ENCODE peak calls at places on chromosomes 12 and 14, in nine cellular contexts. V is fibroblast of lung; L is WERI-Rb-1; B is RKO; Z is activated naive CD4-positive, alpha-beta T cell; H is GM13977; Q is activated naive CD8-positive, alpha-beta T cell treated with anti-CD3 and anti-CD28 coated beads for 36 hours; I is stimulated activated naive B cell treated with anti-CD40 and anti-IgM and Interleukin-4, amounts not matched to agents 10 μg/mL and 1 μg/mL and 100 μg/mL, for 72 hours; J is NCI-H2227 treated with DMSO at 0.1 percent for 48 hours. W is an unnamed sample.
A peak's percentile ranks its signal among the peaks of the same experiment; 100 is the strongest.

GRCh38 chr12:126481688-126482087 is 1416.5 kb downstream of the AACS start:
- DNase-seq in Z (no peak), L (no peak), J (no peak), Q (no peak), I (no peak), B (no peak), H (no peak), V (no peak), W (no peak)

GRCh38 chr14:61872452-61872851 is 110.2 kb downstream of the SNAPC1 start:
- DNase-seq in H (peak; percentile 42), Z (no peak), J (no peak), L (no peak), V (no peak), B (no peak), I (no peak), Q (no peak), W (no peak)

GRCh38 chr12:16610006-16610520 is 4.1 kb upstream of the LMO3 start:
- DNase-seq in I (no peak), L (no peak), B (no peak), J (peak; percentile 59), V (no peak), H (no peak), Q (no peak), Z (no peak), W (no peak)

GRCh38 chr14:61368061-61368710 is 46.8 kb downstream of the PRKCH start:
- DNase-seq in I (no peak), Z (no peak), Q (no peak), H (no peak), B (no peak), V (no peak), L (no peak), J (no peak), W (no peak)

GRCh38 chr14:88835661-88836060 is 11.2 kb downstream of the TTC8 start:
- DNase-seq in H (no peak), Z (no peak), Q (no peak), L (no peak), J (no peak), V (peak; percentile 55), I (no peak), B (no peak), W (no peak)

GRCh38 chr14:97791906-97792305 is 994.7 kb downstream of the VRK1 start:
- DNase-seq in L (no peak), H (no peak), V (no peak), Q (no peak), Z (no peak), J (no peak), I (no peak), B (no peak), W (no peak)

GRCh38 chr14:68230941-68231717 is 411.6 kb downstream of the RAD51B start:
- DNase-seq in J (no peak), V (peak; percentile 64), Z (no peak), Q (no peak), H (no peak), I (no peak), L (peak; percentile 19), B (no peak), W (no peak)

GRCh38 chr12:105324704-105325103 is 5.8 kb upstream of the C12orf75 start:
- DNase-seq in J (no peak), Z (no peak), Q (no peak), H (no peak), I (no peak), V (no peak), L (no peak), B (no peak), W (no peak)

GRCh38 chr12:22971771-22972191 is 346.8 kb downstream of the ETNK1 start:
- DNase-seq in V (peak; percentile 89), H (no peak), I (no peak), L (no peak), Q (no peak), J (no peak), B (no peak), Z (no peak), W (no peak)

GRCh38 chr14:101131451-101131916 is 228.0 kb upstream of the RTL1 start:
- DNase-seq in I (no peak), Z (no peak), J (no peak), H (no peak), L (no peak), V (no peak), B (no peak), Q (no peak), W (no peak)

GRCh38 chr14:34254596-34254995 is 207.4 kb downstream of the SPTSSA start:
- DNase-seq in B (no peak), V (no peak), I (no peak), Q (no peak), J (peak; percentile 61), L (no peak), H (no peak), Z (no peak), W (no peak)

GRCh38 chr14:94127330-94127729 is 2.1 kb downstream of the IFI27L2 start:
- DNase-seq in V (no peak), I (no peak), J (no peak), Z (no peak), Q (no peak), B (no peak), L (no peak), H (no peak), W (peak; percentile 1)

GRCh38 chr14:50222061-50222613 is 9.2 kb downstream of the SOS2 start:
- DNase-seq in I (no peak), B (no peak), Q (no peak), Z (no peak), J (no peak), V (no peak), H (no peak), L (no peak), W (no peak)

GRCh38 chr14:96204151-96205058 is at the start of gene BDKRB2:
- DNase-seq in L (peak; percentile 78), B (peak; percentile 36), I (no peak), V (peak; percentile 91), Z (no peak), H (no peak), Q (peak; percentile 9), J (peak; percentile 27), W (peak; percentile 95)

GRCh38 chr12:64092507-64092906 is 129.6 kb downstream of the KICS2 start:
- DNase-seq in B (no peak), H (no peak), L (no peak), V (no peak), I (no peak), Q (no peak), J (no peak), Z (no peak), W (no peak)

GRCh38 chr12:11793896-11794295 is 144.4 kb downstream of the ETV6 start:
- DNase-seq in L (no peak), J (peak; percentile 41), I (no peak), B (no peak), V (no peak), H (no peak), Z (no peak), Q (no peak), W (no peak)

GRCh38 chr14:88553886-88554457 is 835 bp downstream of the PTPN21 start:
- DNase-seq in L (no peak), I (no peak), J (no peak), V (peak; percentile 34), B (peak; percentile 48), H (no peak), Z (no peak), Q (no peak), W (no peak)

GRCh38 chr12:19572920-19573558 is 133.7 kb downstream of the AEBP2 start:
- DNase-seq in H (peak; percentile 47), J (no peak), V (peak; percentile 61), I (no peak), B (peak; percentile 71), L (peak; percentile 65), Q (peak; percentile 33), Z (no peak), W (peak; percentile 64)

GRCh38 chr14:104150201-104151027 is 12.0 kb downstream of the KIF26A start:
- DNase-seq in J (peak; percentile 72), B (no peak), H (no peak), Z (no peak), Q (no peak), V (peak; percentile 27), L (peak; percentile 94), I (no peak), W (peak; percentile 74)

GRCh38 chr12:49587174-49587908 is 18.1 kb downstream of the FAM186B start:
- DNase-seq in V (no peak), I (no peak), L (no peak), Z (no peak), Q (no peak), B (no peak), H (no peak), J (no peak), W (no peak)

GRCh38 chr14:93231129-93231979 is 24.3 kb downstream of the UBR7 start:
- DNase-seq in Q (no peak), L (no peak), Z (no peak), V (peak; percentile 49), I (no peak), H (peak; percentile 40), B (no peak), J (peak; percentile 70), W (no peak)

GRCh38 chr12:9707864-9708808 is 24.8 kb downstream of the CLECL1 start:
- DNase-seq in V (peak; percentile 71), I (no peak), B (peak; percentile 60), Q (peak; percentile 61), H (no peak), Z (no peak), J (no peak), L (peak; percentile 39), W (peak; percentile 50)

GRCh38 chr14:73755434-73756014 is 41.3 kb upstream of the PNMA1 start:
- DNase-seq in B (no peak), I (no peak), J (no peak), Z (no peak), V (no peak), Q (no peak), H (no peak), L (no peak), W (no peak)

GRCh38 chr14:73753887-73754880 is 40.0 kb upstream of the PNMA1 start:
- DNase-seq in Q (peak; percentile 71), L (no peak), Z (no peak), H (peak; percentile 75), V (no peak), I (peak; percentile 74), B (no peak), J (no peak), W (peak; percentile 57)

GRCh38 chr14:30580616-30581282 is 21.8 kb downstream of the G2E3 start:
- DNase-seq in B (no peak), L (no peak), Z (no peak), J (no peak), Q (no peak), H (no peak), V (no peak), I (no peak), W (no peak)

GRCh38 chr12:102514696-102515095 is 34.3 kb upstream of the IGF1 start:
- DNase-seq in B (no peak), H (no peak), I (no peak), J (no peak), L (no peak), Z (no peak), Q (no peak), V (no peak), W (no peak)

GRCh38 chr14:105200074-105200473 is 19.0 kb upstream of the NUDT14 start:
- DNase-seq in Q (no peak), I (no peak), J (no peak), Z (no peak), L (no peak), H (no peak), V (no peak), B (no peak), W (no peak)

GRCh38 chr12:29734748-29735147 is 49.0 kb downstream of the TMTC1 start:
- DNase-seq in L (no peak), H (no peak), J (no peak), I (no peak), V (peak; percentile 28), B (no peak), Q (no peak), Z (no peak), W (no peak)

GRCh38 chr12:58408516-58408915 is 467.1 kb downstream of the ATP23 start:
- DNase-seq in I (no peak), Z (no peak), V (peak; percentile 15), L (no peak), H (no peak), J (no peak), Q (no peak), B (no peak), W (no peak)

GRCh38 chr12:51959921-51960320 is 8.4 kb downstream of the ACVR1B start:
- DNase-seq in Q (no peak), H (no peak), I (no peak), L (no peak), V (no peak), J (no peak), Z (no peak), B (no peak), W (no peak)

GRCh38 chr12:117141097-117141898 is 42.1 kb upstream of the TESC start:
- DNase-seq in Q (no peak), I (no peak), B (no peak), L (no peak), H (no peak), J (no peak), Z (no peak), V (no peak), W (no peak)